ENCODE peak calls at places on chromosomes 5 and 9, in eight cellular contexts. N, O, D, Y, U, M, Z and Q are unnamed samples.

GRCh38 chr5:111627862-111628261 is 115.5 kb upstream of the STARD4 start:
- DNase-seq in N (no peak), D (no peak), Y (no peak), U (no peak), O (no peak), Z (no peak), M (no peak), Q (no peak)

GRCh38 chr5:766666-767431 is 17.7 kb downstream of the ZDHHC11B start:
- DNase-seq in O (no peak), Y (no peak), D (no peak), Z (no peak), N (peak), U (no peak), M (no peak), Q (no peak)

GRCh38 chr9:75146229-75146628 is 57.9 kb downstream of the OSTF1 start:
- DNase-seq in U (no peak), Z (no peak), M (no peak), Y (peak), N (no peak), D (no peak), O (no peak), Q (no peak)

GRCh38 chr5:126658526-126658925 is 57.8 kb downstream of the PHAX start:
- DNase-seq in N (no peak), Y (no peak), U (no peak), M (no peak), O (no peak), Z (no peak), D (no peak), Q (no peak)

GRCh38 chr5:134976841-134977240 is 9.1 kb downstream of the CATSPER3 start:
- DNase-seq in N (no peak), M (no peak), D (no peak), O (no peak), Y (no peak), Z (no peak), U (no peak), Q (no peak)

GRCh38 chr5:172771439-172772111 is 580 bp upstream of the DUSP1 start:
- DNase-seq in D (no peak), O (no peak), N (no peak), U (peak), Z (no peak), Y (peak), M (no peak), Q (peak)

GRCh38 chr5:167442922-167443321 is 848.5 kb upstream of the WWC1 start:
- DNase-seq in O (no peak), M (no peak), D (no peak), U (no peak), N (no peak), Y (no peak), Z (no peak), Q (no peak)

GRCh38 chr9:3931058-3931457 is 368.8 kb downstream of the GLIS3 start:
- DNase-seq in Y (no peak), D (no peak), M (no peak), U (no peak), Z (no peak), O (no peak), N (no peak), Q (no peak)

GRCh38 chr9:116058421-116058820 is 95.2 kb upstream of the PAPPA start:
- DNase-seq in O (no peak), Z (no peak), U (no peak), N (no peak), M (no peak), D (no peak), Y (peak), Q (no peak)

GRCh38 chr5:145260670-145261069 is 574.5 kb downstream of the PRELID2 start:
- DNase-seq in Y (no peak), D (no peak), M (no peak), N (no peak), O (no peak), U (no peak), Z (no peak), Q (no peak)

GRCh38 chr5:38404667-38405276 is 146.4 kb downstream of the EGFLAM start:
- DNase-seq in N (no peak), D (no peak), M (no peak), Y (no peak), Z (no peak), U (no peak), O (peak), Q (no peak)

GRCh38 chr5:142095651-142096330 is 12.8 kb upstream of the NDFIP1 start:
- DNase-seq in O (no peak), Z (no peak), Y (no peak), U (no peak), D (no peak), M (no peak), N (no peak), Q (no peak)

GRCh38 chr5:173697931-173698579 is 81.6 kb upstream of the BOD1 start:
- DNase-seq in D (no peak), U (peak), Z (no peak), Y (no peak), N (peak), M (no peak), O (no peak), Q (no peak)

GRCh38 chr5:68460147-68460760 is 244.7 kb downstream of the PIK3R1 start:
- DNase-seq in M (peak), Z (peak), O (peak), Y (peak), U (peak), N (no peak), D (no peak), Q (peak)

GRCh38 chr5:40479939-40480338 is 199.8 kb upstream of the PTGER4 start:
- DNase-seq in U (no peak), Y (no peak), O (no peak), Z (no peak), N (no peak), M (no peak), D (no peak), Q (no peak)

GRCh38 chr5:158886086-158886485 is 213.6 kb downstream of the EBF1 start:
- DNase-seq in D (no peak), Z (no peak), U (no peak), O (no peak), N (no peak), Y (no peak), M (no peak), Q (no peak)

GRCh38 chr5:1800470-1801060 is 642 bp upstream of the NDUFS6 start:
- DNase-seq in M (no peak), Z (peak), U (no peak), Y (no peak), O (no peak), N (no peak), D (no peak), Q (no peak)

GRCh38 chr5:93512799-93513198 is 68.2 kb downstream of the NR2F1-AS1 start:
- DNase-seq in Y (peak), O (no peak), M (no peak), D (no peak), U (no peak), N (no peak), Z (no peak), Q (no peak)

GRCh38 chr9:24045150-24045549 is 219.1 kb upstream of the ELAVL2 start:
- DNase-seq in M (no peak), D (no peak), Y (no peak), Z (no peak), U (no peak), N (no peak), O (no peak), Q (no peak)

GRCh38 chr5:32115985-32116384 is 58.1 kb downstream of the GOLPH3 start:
- DNase-seq in U (no peak), D (no peak), Z (peak), O (no peak), Y (no peak), M (no peak), N (no peak), Q (no peak)

GRCh38 chr5:7634837-7635236 is 216.1 kb downstream of the CFAP90 start:
- DNase-seq in N (no peak), O (no peak), U (no peak), Y (no peak), D (no peak), M (no peak), Z (no peak), Q (no peak)

GRCh38 chr5:55657443-55657842 is 54.7 kb downstream of the SLC38A9 start:
- DNase-seq in N (no peak), M (no peak), O (no peak), Y (no peak), U (no peak), Z (no peak), D (no peak), Q (no peak)

GRCh38 chr5:143064661-143065060 is 294.5 kb downstream of the ARHGAP26 start:
- DNase-seq in O (no peak), Z (no peak), Y (no peak), D (no peak), U (no peak), M (no peak), N (no peak), Q (no peak)

GRCh38 chr5:176609724-176610429 is at the start of gene GPRIN1:
- DNase-seq in D (no peak), Z (peak), N (peak), Y (peak), U (peak), M (no peak), O (peak), Q (peak)

GRCh38 chr5:454936-455335 is 12.0 kb downstream of the EXOC3 start:
- DNase-seq in Z (no peak), Y (no peak), D (peak), N (peak), O (no peak), M (peak), U (no peak), Q (no peak)

GRCh38 chr9:117411547-117411946 is 3.3 kb downstream of the ASTN2 start:
- DNase-seq in Y (no peak), U (peak), M (no peak), N (peak), O (peak), D (no peak), Z (peak), Q (peak)

GRCh38 chr9:114884787-114885452 is 45.5 kb downstream of the TNFSF8 start:
- DNase-seq in Y (no peak), M (no peak), D (no peak), N (no peak), Z (peak), U (no peak), O (no peak), Q (no peak)

GRCh38 chr5:140634103-140634502 is 1.1 kb upstream of the CD14 start:
- DNase-seq in Y (no peak), O (no peak), N (no peak), D (no peak), U (no peak), M (no peak), Z (no peak), Q (no peak)

GRCh38 chr9:104911029-104911607 is 16.8 kb downstream of the ABCA1 start:
- DNase-seq in M (no peak), Y (peak), N (no peak), O (no peak), D (no peak), Z (no peak), U (no peak), Q (no peak)

GRCh38 chr5:153222956-153223355 is 267.5 kb upstream of the GRIA1 start:
- DNase-seq in U (no peak), N (no peak), M (no peak), Y (peak), D (no peak), Z (no peak), O (no peak), Q (no peak)

GRCh38 chr5:129903466-129904101 is 681 bp upstream of the CHSY3 start:
- DNase-seq in Z (no peak), U (no peak), O (no peak), M (no peak), N (no peak), Y (no peak), D (no peak), Q (no peak)

GRCh38 chr5:124819201-124819600 is 72.8 kb upstream of the ZNF608 start:
- DNase-seq in N (no peak), M (no peak), Z (no peak), O (no peak), Y (peak), D (no peak), U (no peak), Q (no peak)

GRCh38 chr5:131171276-131171815 is 602 bp downstream of the LYRM7 start:
- DNase-seq in Z (no peak), U (no peak), M (no peak), D (no peak), N (no peak), Y (no peak), O (no peak), Q (no peak)

GRCh38 chr9:86407022-86407421 is 52.8 kb upstream of the TUT7 start:
- DNase-seq in N (peak), Y (peak), D (no peak), O (no peak), M (peak), Z (no peak), U (no peak), Q (no peak)

GRCh38 chr5:125597338-125597737 is 825.9 kb upstream of the GRAMD2B start:
- DNase-seq in D (no peak), U (no peak), Y (peak), M (no peak), O (no peak), Z (no peak), N (no peak), Q (no peak)

GRCh38 chr5:18465833-18466681 is 831.8 kb downstream of the TAF11L14 start:
- DNase-seq in Z (peak), O (peak), N (no peak), M (no peak), Y (no peak), D (no peak), U (peak), Q (peak)

GRCh38 chr5:15501057-15501791 is 1.2 kb downstream of the FBXL7 start:
- DNase-seq in N (no peak), O (peak), Y (peak), U (no peak), M (peak), Z (peak), D (peak), Q (no peak)
- TF ChIP-seq CTCF in N (no peak), O (no peak), Y (peak), U (no peak), M (no peak), Z (no peak), D (peak), Q (no peak)

DNA sequence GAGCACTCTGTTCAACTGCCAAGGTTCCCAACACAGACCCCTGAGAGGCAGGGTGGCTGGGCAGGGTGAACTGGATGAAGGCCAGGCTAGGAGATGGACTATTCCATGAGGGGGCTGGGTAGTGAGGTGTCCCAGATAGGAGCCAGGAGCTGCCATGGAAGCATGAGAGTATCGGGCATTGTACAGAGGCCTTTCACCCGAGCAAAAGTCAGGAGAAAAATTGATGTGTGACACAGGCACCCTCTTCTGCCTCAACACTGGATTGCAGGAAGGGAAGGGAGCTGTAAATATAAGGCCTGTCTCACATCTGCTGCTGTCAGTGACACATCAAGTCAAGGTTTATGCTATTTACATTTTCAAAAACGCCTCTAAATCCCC is 74.6 kb downstream of the UBAP1 start:
- DNase-seq in Y (peak), M (no peak), O (no peak), Z (no peak), N (no peak), D (peak), U (no peak), Q (no peak)
- TF ChIP-seq CTCF in Y (peak), M (no peak), O (no peak), Z (no peak), N (no peak), D (no peak), U (no peak), Q (no peak)

GRCh38 chr9:92293452-92294296 is at the start of gene IARS1:
- DNase-seq in D (peak), Z (peak), M (peak), Y (peak), O (peak), N (peak), U (peak), Q (peak)
- TF ChIP-seq CTCF in D (no peak), Z (peak), M (peak), Y (peak), O (no peak), N (no peak), U (peak), Q (peak)

DNA sequence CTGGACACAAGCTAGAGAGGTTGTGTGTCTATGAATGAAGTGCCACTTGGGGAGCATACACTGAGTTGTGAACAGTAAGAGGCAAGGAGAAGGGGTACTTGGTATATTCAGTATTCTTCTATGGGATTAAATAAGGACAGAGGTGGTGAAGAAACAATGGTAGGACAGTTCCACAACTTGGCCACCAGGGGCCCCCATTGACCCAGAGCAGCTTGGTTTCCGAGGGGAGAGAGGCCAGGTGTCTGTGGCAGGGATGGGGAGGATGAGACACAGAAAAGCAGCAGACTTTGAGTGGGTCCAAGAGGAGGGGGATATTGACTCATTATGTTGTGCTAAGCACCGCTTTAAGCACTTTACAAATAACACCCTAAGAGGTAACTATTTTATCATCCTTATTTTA is 220.6 kb downstream of the MELK start:
- DNase-seq in O (no peak), Z (no peak), M (no peak), Y (no peak), D (no peak), N (no peak), U (no peak), Q (no peak)
- TF ChIP-seq CTCF in O (peak), Z (no peak), M (no peak), Y (no peak), D (no peak), N (no peak), U (no peak), Q (peak)

DNA sequence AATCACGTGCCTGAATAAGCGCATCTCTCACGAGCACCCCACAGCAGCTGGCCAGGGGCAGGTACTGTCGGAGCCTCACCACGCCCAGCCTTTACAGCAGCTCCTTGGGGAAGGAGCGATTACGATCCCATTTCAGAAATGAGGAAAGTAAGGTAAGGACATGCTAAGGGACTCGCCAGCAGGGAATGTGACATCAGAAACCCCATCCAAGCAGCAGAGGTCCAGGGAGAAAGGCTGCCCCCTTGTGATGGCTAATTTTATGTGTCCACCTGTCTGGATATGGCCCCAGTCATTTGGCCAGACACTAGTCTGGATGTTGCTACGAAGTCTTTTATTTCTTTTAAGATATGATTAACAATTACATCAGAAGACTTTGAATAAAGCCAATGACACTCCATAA is 77.3 kb downstream of the UBE2QL1 start:
- DNase-seq in U (peak), M (no peak), O (peak), D (no peak), N (no peak), Y (no peak), Z (peak), Q (peak)
- TF ChIP-seq CTCF in U (peak), M (no peak), O (peak), D (no peak), N (peak), Y (peak), Z (peak), Q (peak)

DNA sequence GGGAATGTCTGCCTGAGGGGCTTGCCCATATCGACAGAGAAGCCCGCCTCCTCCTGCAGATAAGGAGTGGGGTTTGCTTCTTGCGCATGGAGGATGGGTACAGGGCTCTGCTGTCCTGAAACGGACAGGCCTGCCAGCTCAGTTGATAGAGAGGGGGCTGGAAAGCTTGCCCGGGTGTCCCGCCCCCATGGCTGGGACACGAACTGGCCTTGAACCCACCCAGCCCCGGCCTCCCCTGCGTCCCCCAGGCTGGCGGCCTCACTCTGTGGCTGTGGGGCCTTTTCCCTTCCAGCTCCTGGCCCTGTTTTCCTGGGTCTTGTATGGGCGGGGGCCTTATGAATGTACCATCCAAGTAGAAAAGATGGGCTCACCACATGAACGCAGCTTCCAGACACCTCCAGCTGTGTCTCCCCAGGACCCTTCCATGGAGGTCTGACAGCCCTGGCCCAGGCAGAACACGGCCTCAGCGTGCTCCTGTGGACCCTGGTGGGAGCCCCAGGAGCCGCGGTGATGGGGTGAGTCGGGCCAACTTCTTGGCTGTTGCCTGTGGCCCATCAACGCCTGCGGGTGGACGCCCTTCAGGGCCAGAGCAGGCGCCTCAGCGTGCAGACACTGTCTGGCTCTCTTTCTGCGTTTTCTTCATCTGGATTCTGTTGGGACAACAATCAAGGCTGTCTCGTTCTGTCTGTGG is 15.9 kb upstream of the SLC2A6 start:
- DNase-seq in Y (no peak), Z (no peak), O (no peak), D (no peak), M (no peak), U (no peak), N (no peak), Q (no peak)
- TF ChIP-seq CTCF in Y (no peak), Z (no peak), O (no peak), D (no peak), M (no peak), U (no peak), N (no peak), Q (no peak)

DNA sequence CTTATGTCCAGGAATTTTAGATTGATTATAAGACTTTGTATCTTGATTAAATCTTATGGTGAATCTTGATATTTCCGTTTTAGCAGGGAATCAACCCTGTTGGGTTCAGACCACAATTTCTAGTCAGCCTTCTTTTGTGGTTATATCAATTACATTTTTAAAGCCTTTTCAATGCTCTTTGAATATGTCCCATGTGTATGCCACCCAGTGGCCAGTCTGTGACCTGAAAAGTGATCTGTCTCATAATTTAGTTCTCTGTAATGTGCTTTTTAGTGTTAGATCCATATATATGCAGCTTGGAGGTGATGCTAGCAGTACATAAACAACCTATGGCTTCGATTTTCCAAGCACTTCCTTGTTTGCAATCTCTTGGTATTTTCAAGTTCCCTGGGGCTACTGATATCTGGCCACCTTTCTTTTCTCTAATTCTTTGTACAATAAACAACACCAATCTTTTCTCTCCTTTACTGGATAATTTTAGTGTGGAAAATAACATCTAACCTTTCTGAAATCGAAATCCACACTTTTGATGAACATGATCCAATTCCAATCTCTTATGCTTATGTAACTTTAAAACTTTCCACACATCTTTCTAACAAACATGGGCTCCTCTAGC is 28.8 kb downstream of the PDE8B start:
- DNase-seq in Y (peak), M (no peak), U (no peak), O (no peak), Z (peak), N (no peak), D (no peak), Q (peak)
- TF ChIP-seq CTCF in Y (no peak), M (no peak), U (peak), O (peak), Z (peak), N (peak), D (no peak), Q (peak)